ENCODE peak calls at places on chromosomes 4 and X, in seven cellular contexts. D is substantia nigra; O is RWPE1; G is CD4-positive, alpha-beta memory T cell; T is left ventricle myocardium inferior; P is CD4-positive, alpha-beta T cell; U is PC-3. N is an unnamed sample.

GRCh38 chr4:61333490-61333889 is 133.4 kb downstream of the ADGRL3 start:
- DNase-seq in D (no peak), O (no peak), G (no peak), T (no peak), P (no peak), U (no peak), N (no peak)

GRCh38 chrX:50691820-50692219 is 122.2 kb downstream of the SHROOM4 start:
- DNase-seq in D (no peak), O (peak; percentile 15), G (peak; percentile 44), T (no peak), P (no peak), U (peak; percentile 75), N (no peak)

GRCh38 chr4:175873707-175874106 is 61.6 kb upstream of the GPM6A start:
- DNase-seq in D (no peak), O (no peak), G (no peak), T (no peak), P (no peak), U (peak; percentile 7), N (peak; percentile 22)

GRCh38 chrX:48806088-48806487 is 4.2 kb downstream of the HDAC6 start:
- DNase-seq in D (no peak), O (no peak), G (no peak), T (no peak), P (no peak), U (no peak), N (no peak)

GRCh38 chrX:66756717-66757116 is 117.8 kb upstream of the EDA2R start:
- DNase-seq in D (no peak), O (no peak), G (no peak), T (no peak), P (no peak), U (no peak), N (no peak)

GRCh38 chr4:107579099-107579498 is 140.9 kb downstream of the PAPSS1 start:
- DNase-seq in D (no peak), O (no peak), G (no peak), T (no peak), P (no peak), U (no peak), N (no peak)

GRCh38 chr4:183140911-183141320 is 41.9 kb downstream of the WWC2 start:
- DNase-seq in D (no peak), O (no peak), G (no peak), T (no peak), P (no peak), U (no peak), N (no peak)

GRCh38 chr4:7217453-7218310 is 25.3 kb downstream of the SORCS2 start:
- DNase-seq in D (no peak), O (peak; percentile 57), G (no peak), T (no peak), P (no peak), U (peak; percentile 91), N (no peak)

GRCh38 chr4:51942108-51942832 is 77.9 kb downstream of the LRRC66 start:
- DNase-seq in D (no peak), O (no peak), G (no peak), T (no peak), P (no peak), U (peak; percentile 75), N (no peak)

GRCh38 chr4:86960557-86960959 is 25.7 kb downstream of the AFF1 start:
- DNase-seq in D (no peak), O (no peak), G (no peak), T (no peak), P (no peak), U (no peak), N (no peak)

GRCh38 chrX:12798601-12799000 is 7.4 kb downstream of the PRPS2 start:
- DNase-seq in D (no peak), O (no peak), G (no peak), T (no peak), P (no peak), U (no peak), N (no peak)

GRCh38 chr4:80008971-80009370 is 64.1 kb downstream of the ANTXR2 start:
- DNase-seq in D (no peak), O (no peak), G (no peak), T (no peak), P (no peak), U (no peak), N (no peak)

DNA sequence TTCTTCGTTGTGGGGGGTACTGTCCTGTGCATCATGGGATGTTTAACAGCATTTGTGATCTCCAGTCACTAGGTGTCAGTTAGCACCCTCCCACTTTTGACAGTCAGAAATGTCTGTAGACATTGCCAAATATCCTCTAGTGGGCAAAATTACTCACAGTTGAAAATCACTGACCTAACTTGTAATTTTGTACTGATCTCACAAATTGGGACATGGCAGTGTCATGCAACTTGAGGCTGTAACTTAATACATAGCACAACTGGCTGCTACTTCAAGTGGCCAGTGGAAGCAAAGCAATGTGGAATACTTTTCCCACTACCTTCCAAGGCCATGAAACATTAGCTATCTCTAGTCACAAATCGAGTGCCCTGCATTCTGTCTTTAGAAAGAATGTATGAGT is 23.2 kb upstream of the TSPAN7 start:
- DNase-seq in D (no peak), O (no peak), G (no peak), T (no peak), P (no peak), U (no peak), N (no peak)
- H3K27ac ChIP-seq in D (no peak overlapping the region), O (no peak overlapping the region), G (no peak overlapping the region), T (no peak overlapping the region), P (no peak overlapping the region), U (no peak overlapping the region), N (no peak overlapping the region)

GRCh38 chr4:89055157-89056080 is 1.6 kb downstream of the FAM13A start:
- DNase-seq in D (no peak), O (no peak), G (no peak), T (no peak), P (no peak), U (peak; percentile 24), N (no peak)

GRCh38 chr4:89054627-89055026 is 2.4 kb downstream of the FAM13A start:
- DNase-seq in D (no peak), O (no peak), G (no peak), T (no peak), P (no peak), U (no peak), N (no peak)

GRCh38 chr4:89056292-89056952 is 563 bp downstream of the FAM13A start:
- DNase-seq in D (no peak), O (no peak), G (no peak), T (no peak), P (no peak), U (no peak), N (no peak)

DNA sequence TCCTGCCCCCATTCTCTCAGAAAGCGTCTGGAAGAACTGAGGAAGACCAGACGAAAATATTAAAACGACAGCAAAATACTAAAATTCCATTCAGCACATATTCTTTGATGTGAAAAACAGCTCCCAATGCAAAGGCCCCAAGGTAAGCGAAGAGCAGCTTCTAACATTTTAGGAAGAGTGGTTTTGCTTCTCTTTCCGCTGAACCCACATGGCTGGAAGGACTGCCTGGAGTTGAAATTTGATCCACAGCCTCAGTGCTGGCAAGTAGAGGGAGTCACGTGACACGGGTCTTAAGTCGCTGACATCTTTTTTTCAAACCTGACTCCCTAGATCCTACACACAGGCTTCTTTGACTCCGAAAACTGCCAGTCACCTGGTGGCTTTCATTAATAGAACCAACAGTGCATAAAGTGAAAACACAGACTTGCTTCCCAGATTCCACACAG is at the start of gene FAM13A:
- DNase-seq in D (peak; percentile 31), O (peak; percentile 72), G (no peak), T (peak; percentile 68), P (no peak), U (peak; percentile 86), N (peak; percentile 96)
- H3K27ac ChIP-seq in D (no peak within 1 kb of the TSS), O (no peak within 1 kb of the TSS), G (no peak within 1 kb of the TSS), T (peak within 1 kb of the TSS; percentile 72), P (no peak within 1 kb of the TSS), U (peak within 1 kb of the TSS; percentile 23), N (peak within 1 kb of the TSS; percentile 93)

GRCh38 chr4:38003628-38004027 is 43.4 kb downstream of the PTTG2 start:
- DNase-seq in D (no peak), O (no peak), G (no peak), T (no peak), P (no peak), U (no peak), N (no peak)
- H3K27ac ChIP-seq in D (no peak overlapping the region), O (no peak overlapping the region), G (no peak overlapping the region), T (no peak overlapping the region), P (no peak overlapping the region), U (no peak overlapping the region), N (no peak overlapping the region)

DNA sequence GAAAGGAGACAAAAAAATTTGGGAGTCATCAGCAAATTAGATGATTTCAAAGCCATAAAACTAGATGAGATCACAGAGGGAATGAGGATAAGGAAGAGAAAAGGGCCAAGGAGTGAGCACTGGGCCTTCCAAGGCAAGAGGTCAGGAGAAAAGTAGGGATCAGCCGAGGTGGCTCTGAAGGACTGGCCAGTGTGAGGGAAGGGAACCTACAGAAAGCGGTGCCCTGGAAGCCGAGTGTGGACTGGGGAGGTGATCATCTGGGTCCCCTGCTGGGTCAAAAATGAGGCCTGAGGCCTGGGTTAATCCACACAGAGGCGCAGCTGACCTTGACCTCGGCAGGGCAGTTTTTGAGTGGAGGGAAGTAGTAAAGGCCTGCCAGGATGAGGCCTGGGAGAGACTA is 133.8 kb downstream of the SMIM20 start:
- DNase-seq in D (no peak), O (no peak), G (no peak), T (no peak), P (no peak), U (no peak), N (no peak)
- H3K27ac ChIP-seq in D (no peak overlapping the region), O (no peak overlapping the region), G (no peak overlapping the region), T (peak overlapping the region; percentile 83), P (no peak overlapping the region), U (no peak overlapping the region), N (no peak overlapping the region)

DNA sequence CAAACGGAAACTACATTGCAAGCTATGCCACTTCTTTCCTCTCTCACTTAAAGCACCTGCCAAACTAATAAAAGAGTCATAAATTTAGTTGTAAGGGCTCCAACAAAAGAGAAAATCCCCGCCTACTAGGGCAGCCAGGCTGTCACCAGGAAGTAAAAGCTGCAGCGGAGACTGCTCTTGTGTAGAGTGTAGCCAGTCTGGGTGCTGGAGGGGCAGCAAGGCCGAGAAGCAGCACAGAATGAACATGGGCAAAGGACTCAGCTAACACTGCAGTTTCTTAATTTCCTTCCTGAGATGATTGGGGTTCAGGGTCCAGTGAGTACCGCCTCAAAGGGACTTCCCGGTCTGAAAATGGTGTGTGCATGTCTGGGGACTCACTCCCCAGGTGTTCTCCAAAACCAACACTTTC is 89.4 kb upstream of the MAML3 start:
- DNase-seq in D (no peak), O (no peak), G (peak; percentile 5), T (no peak), P (peak; percentile 9), U (peak; percentile 75), N (no peak)
- H3K27ac ChIP-seq in D (no peak overlapping the region), O (no peak overlapping the region), G (no peak overlapping the region), T (peak overlapping the region; percentile 50), P (no peak overlapping the region), U (peak overlapping the region; percentile 33), N (peak overlapping the region; percentile 54)

DNA sequence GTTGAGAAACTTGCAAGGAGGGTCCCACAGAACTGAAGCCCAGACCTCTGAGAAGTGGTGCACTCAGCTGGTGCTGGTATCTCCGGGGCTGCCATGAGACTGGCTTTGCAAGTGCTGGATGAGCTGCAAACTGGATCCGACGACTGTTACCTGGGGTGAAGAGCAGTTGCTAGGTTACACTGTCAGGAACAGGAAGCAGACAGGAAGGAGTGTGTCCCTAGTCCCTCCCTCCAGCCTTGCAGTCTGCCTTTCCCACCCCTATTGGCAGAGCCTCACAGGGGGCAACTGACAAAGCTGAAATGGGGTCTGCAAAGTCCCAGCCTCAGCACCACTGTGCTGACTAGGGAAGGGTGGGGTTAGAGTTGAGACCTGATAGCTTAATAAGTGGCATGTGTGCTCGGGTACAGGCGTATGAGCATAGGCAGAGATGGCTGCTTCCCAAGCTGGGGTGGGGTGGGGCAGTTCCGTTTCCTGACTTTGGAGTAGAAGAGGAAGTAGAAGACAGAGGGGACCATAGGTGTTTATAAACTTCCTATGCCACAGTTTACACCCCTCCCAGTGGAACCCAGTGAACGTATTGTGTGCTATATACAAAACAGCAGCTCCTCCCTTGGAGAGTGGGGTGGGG is 18.0 kb downstream of the PPEF1 start:
- DNase-seq in D (no peak), O (no peak), G (no peak), T (no peak), P (no peak), U (no peak), N (no peak)
- H3K27ac ChIP-seq in D (no peak overlapping the region), O (no peak overlapping the region), G (no peak overlapping the region), T (no peak overlapping the region), P (no peak overlapping the region), U (no peak overlapping the region), N (no peak overlapping the region)